ENCODE peak calls at places on chromosome 11, in seven cellular contexts. Y is endothelial cell of umbilical vein, B is dorsolateral prefrontal cortex, O is body of pancreas, T is neuronal stem cell, G is suprapubic skin, N is IMR-90. E is an unnamed sample. For H3K27me3, the result is how much of the 10 kb centered on the place peaks cover.

GRCh38 chr11:76717369-76717768 is 46.8 kb upstream of the LRRC32 start:
- DNase-seq in G (no peak), Y (no peak), B (no peak), O (no peak), T (no peak), N (no peak), E (no peak)

GRCh38 chr11:65720237-65720934 is at the start of gene RNASEH2C:
- DNase-seq in O (peak), G (no peak), T (peak), Y (peak), N (peak), B (peak), E (peak)

GRCh38 chr11:73361953-73362776 is 14.0 kb upstream of the RELT start:
- DNase-seq in Y (no peak), T (peak), O (no peak), G (no peak), B (no peak), N (no peak), E (no peak)

GRCh38 chr11:30635401-30635989 is 49.3 kb upstream of the MPPED2 start:
- DNase-seq in O (peak), G (no peak), B (peak), T (peak), Y (peak), N (peak), E (no peak)

GRCh38 chr11:102527041-102527440 is 3.5 kb downstream of the MMP7 start:
- DNase-seq in B (no peak), G (no peak), Y (no peak), O (no peak), T (no peak), N (no peak), E (no peak)

GRCh38 chr11:76408171-76408965 is 27.2 kb downstream of the GVQW3 start:
- DNase-seq in T (no peak), B (no peak), G (no peak), O (no peak), N (no peak), Y (peak), E (no peak)

GRCh38 chr11:763073-763463 is 14.2 kb downstream of the GATD1 start:
- DNase-seq in Y (no peak), T (no peak), B (no peak), N (no peak), O (no peak), G (no peak), E (no peak)

GRCh38 chr11:105100976-105101630 is 38.5 kb downstream of the CARD18 start:
- DNase-seq in O (no peak), N (no peak), Y (no peak), B (no peak), T (no peak), G (no peak), E (no peak)

GRCh38 chr11:90321018-90321417 is 98.2 kb upstream of the CHORDC1 start:
- DNase-seq in B (no peak), N (no peak), Y (no peak), O (no peak), T (no peak), G (no peak), E (no peak)

GRCh38 chr11:69390561-69390960 is 90.9 kb upstream of the LINC01488 start:
- DNase-seq in Y (no peak), O (no peak), B (no peak), N (no peak), T (no peak), G (no peak), E (no peak)

GRCh38 chr11:4140067-4140636 is 45.6 kb downstream of the RRM1 start:
- DNase-seq in N (no peak), O (no peak), G (no peak), T (no peak), Y (no peak), B (no peak), E (no peak)

GRCh38 chr11:100629671-100630070 is 57.4 kb upstream of the ARHGAP42 start:
- DNase-seq in B (no peak), G (no peak), N (no peak), O (no peak), T (no peak), Y (no peak), E (no peak)

GRCh38 chr11:119742263-119742861 is 13.4 kb upstream of the NECTIN1 start:
- DNase-seq in O (no peak), B (peak), T (peak), N (no peak), G (no peak), Y (no peak), E (no peak)

GRCh38 chr11:119741369-119742262 is 12.6 kb upstream of the NECTIN1 start:
- DNase-seq in O (no peak), Y (peak), N (no peak), G (no peak), B (peak), T (peak), E (peak)

GRCh38 chr11:119737678-119738439 is 8.9 kb upstream of the NECTIN1 start:
- DNase-seq in Y (no peak), B (no peak), O (no peak), T (no peak), N (no peak), G (no peak), E (no peak)

GRCh38 chr11:119739975-119740374 is 11.0 kb upstream of the NECTIN1 start:
- DNase-seq in B (no peak), G (no peak), N (no peak), T (no peak), Y (no peak), O (peak), E (no peak)

DNA sequence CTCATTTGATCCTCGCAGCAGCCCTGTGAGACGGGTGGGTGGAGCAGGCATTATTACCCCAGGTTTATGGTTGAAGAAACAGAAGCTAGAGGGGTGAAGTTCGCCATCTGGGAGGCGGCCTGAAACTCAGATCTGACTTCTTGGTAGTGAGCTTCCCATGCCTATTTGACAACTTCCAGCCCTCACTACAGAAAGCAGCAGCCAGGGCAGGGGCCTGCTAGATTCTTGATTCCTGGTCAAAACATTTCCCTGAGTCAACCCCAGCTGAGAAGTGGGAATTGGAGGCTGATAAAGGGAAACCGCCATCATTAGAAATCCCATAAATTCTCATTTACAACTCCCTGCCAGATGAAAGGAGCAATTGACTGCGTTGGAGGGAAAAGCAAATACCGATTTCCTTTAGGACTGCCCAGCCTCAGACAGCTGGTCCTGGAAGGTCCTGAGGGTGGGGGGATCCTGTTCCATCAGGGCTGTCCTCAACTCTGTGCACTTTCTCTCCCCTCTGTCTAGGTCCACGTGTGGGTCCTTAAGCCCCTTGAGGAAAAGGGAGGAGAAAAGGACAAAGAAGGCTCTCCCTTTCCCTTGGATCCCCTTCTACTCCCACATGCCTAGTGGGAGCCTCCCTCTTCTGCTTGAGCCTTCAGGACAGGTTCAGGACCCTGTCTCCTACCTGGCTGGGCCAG is 10.2 kb upstream of the NECTIN1 start:
- DNase-seq in B (no peak), N (no peak), T (no peak), Y (no peak), O (no peak), G (no peak), E (no peak)
- H3K27me3 ChIP-seq in B (under half), N (half or more), T (half or more), Y (under half), O (under half), G (under half), E (under half)

GRCh38 chr11:12376259-12376971 is 956 bp upstream of the PARVA start:
- DNase-seq in B (no peak), G (no peak), N (peak), T (no peak), Y (no peak), O (peak), E (no peak)
- H3K27me3 ChIP-seq in B (under half), G (under half), N (under half), T (under half), Y (under half), O (under half), E (under half)

GRCh38 chr11:59008942-59009341 is 69.7 kb downstream of the GLYATL1 start:
- DNase-seq in N (no peak), O (peak), T (no peak), G (no peak), B (no peak), Y (no peak), E (no peak)

GRCh38 chr11:59012106-59012941 is 73.0 kb downstream of the GLYATL1 start:
- DNase-seq in G (no peak), O (no peak), B (no peak), T (no peak), Y (no peak), N (no peak), E (no peak)

GRCh38 chr11:59011672-59012071 is 72.4 kb downstream of the GLYATL1 start:
- DNase-seq in O (peak), N (no peak), B (no peak), G (no peak), Y (no peak), T (peak), E (no peak)

GRCh38 chr11:59010693-59011092 is 71.4 kb downstream of the GLYATL1 start:
- DNase-seq in O (no peak), N (no peak), B (no peak), G (no peak), Y (no peak), T (no peak), E (no peak)

DNA sequence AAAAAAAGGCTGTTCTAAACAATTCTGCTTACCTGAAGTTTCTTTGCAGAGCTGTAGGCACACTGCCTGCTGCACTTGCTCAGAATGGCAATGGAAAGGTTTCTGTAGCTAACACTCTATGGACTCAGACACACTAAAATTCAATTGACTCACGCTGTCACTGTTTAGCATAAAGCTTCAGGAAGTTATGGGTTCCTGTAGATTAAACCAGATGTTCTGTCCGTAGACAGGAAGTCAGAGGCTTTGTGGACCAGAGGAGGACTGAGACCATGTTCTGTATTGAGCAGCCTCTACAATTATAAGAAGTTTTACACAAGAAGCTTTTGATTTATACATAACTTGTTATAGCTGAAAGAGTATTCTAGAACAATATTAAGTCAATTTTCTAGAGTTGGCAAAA is 70.4 kb downstream of the GLYATL1 start:
- DNase-seq in T (no peak), O (no peak), N (no peak), Y (peak), G (no peak), B (no peak), E (no peak)
- H3K27me3 ChIP-seq in T (under half), O (under half), N (under half), Y (under half), G (under half), B (under half), E (under half)

DNA sequence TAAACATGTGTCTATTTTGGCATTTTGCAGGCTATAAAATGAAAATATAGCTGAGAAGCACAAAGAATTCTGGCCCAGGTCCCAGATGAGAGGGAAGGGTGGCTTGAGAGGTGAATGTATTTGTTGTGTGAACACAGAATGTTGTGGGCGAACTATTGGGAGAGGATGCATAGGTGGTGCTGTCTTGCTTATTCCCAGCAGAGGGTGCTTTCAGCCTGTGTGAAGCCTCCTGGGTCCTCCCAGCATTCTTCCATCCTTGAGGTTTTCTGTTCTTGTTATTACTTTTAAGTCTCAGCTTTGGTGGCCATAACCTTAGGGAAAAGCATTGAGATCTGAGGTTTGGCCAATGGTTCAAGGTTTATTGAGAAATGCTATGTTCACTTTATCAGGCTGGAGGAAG is 108.7 kb upstream of the SNX19 start:
- DNase-seq in N (peak), Y (no peak), G (no peak), T (peak), B (peak), O (no peak), E (no peak)
- H3K27me3 ChIP-seq in N (under half), Y (under half), G (under half), T (under half), B (under half), O (under half), E (under half)

DNA sequence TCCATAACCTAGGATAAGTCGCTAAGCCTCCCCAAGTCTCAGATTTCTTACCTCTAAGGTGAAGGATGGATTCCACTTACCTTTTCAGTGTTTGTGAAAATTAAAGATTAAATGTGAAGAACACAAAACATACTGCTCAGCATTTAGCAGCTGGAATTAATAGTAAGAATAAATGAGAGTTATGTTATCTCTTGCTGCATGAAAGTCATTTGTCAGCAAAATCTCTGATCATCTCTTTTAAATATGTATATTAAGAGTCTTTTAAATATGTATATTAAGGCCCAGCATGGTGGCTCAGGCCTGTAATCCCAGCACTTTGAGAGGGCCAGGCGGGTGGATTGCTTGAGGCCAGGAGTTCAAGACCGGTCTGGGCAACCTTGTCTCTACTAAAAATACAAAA is 72.3 kb upstream of the TTC12 start:
- DNase-seq in N (no peak), O (no peak), T (no peak), G (no peak), Y (no peak), B (no peak), E (no peak)
- H3K27me3 ChIP-seq in N (under half), O (under half), T (under half), G (under half), Y (under half), B (under half), E (under half)

GRCh38 chr11:117538256-117538655 is 210.6 kb downstream of the CEP164 start:
- DNase-seq in B (no peak), Y (no peak), N (no peak), G (no peak), T (no peak), O (no peak), E (no peak)
- H3K27me3 ChIP-seq in B (under half), Y (under half), N (under half), G (under half), T (under half), O (under half), E (under half)

GRCh38 chr11:119873761-119874421 is 144.9 kb upstream of the NECTIN1 start:
- DNase-seq in G (no peak), O (no peak), T (no peak), N (no peak), Y (no peak), B (no peak), E (no peak)

GRCh38 chr11:119872911-119873310 is 143.9 kb upstream of the NECTIN1 start:
- DNase-seq in O (no peak), T (no peak), Y (no peak), N (no peak), G (no peak), B (no peak), E (no peak)

GRCh38 chr11:119875841-119876600 is 147.0 kb upstream of the NECTIN1 start:
- DNase-seq in T (no peak), O (no peak), B (no peak), N (no peak), Y (no peak), G (no peak), E (no peak)

GRCh38 chr11:119876841-119877240 is 147.8 kb upstream of the NECTIN1 start:
- DNase-seq in O (no peak), T (no peak), G (no peak), N (no peak), B (no peak), Y (no peak), E (no peak)

DNA sequence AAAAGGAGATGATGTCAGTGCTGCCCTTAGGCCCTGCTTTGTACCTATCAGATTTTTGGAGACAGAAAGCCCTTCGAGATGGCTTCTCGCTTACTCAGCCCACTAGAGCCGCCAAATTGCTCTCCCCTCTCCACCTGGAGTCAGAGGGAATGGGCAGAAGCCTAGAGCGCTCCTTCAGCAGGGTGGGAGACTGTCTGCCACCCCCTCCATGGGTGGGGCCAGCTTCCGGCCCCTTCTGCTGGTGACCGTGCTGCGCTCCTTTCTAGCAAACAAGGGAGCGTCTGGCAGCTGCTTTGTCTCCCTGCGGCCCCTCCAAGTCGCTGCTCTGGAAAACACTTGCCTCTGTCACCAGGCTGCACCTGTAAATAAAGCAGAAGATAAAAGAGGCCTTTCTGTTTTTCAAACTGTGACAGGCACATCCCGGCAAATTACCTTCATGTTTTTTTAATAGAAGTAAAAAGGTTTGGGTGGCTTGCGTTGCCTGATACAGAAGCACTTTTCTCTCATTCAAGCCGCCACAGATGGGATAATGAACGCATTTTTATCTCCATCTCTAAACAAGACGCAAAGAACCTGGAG is 145.7 kb upstream of the NECTIN1 start:
- DNase-seq in N (no peak), Y (no peak), T (no peak), O (no peak), B (no peak), G (no peak), E (no peak)
- H3K27me3 ChIP-seq in N (under half), Y (under half), T (under half), O (under half), B (under half), G (under half), E (under half)